ENCODE peak calls at places on chromosomes 3 and 15, in eight cellular contexts. O is IMR-90, S is neural progenitor cell, Y is A549, F is HCT116, K is hepatocyte, T is mesendoderm, L is neuronal stem cell. E is an unnamed sample.

GRCh38 chr15:43132830-43133428 is 457 bp upstream of the TMEM62 start:
- DNase-seq in O (no peak), S (peak), Y (no peak), F (no peak), K (no peak), T (no peak), L (no peak), E (no peak)

GRCh38 chr3:119229190-119229589 is 11.5 kb downstream of the B4GALT4 start:
- DNase-seq in O (no peak), S (no peak), Y (no peak), F (no peak), K (no peak), T (no peak), L (no peak), E (no peak)

GRCh38 chr3:30308131-30308530 is 298.3 kb upstream of the TGFBR2 start:
- DNase-seq in O (peak), S (no peak), Y (no peak), F (no peak), K (no peak), T (no peak), L (no peak), E (no peak)

GRCh38 chr3:73408597-73408996 is 216.1 kb downstream of the PDZRN3 start:
- DNase-seq in O (no peak), S (no peak), Y (no peak), F (no peak), K (no peak), T (no peak), L (no peak), E (no peak)

GRCh38 chr15:39188930-39189329 is 391.9 kb upstream of the THBS1 start:
- DNase-seq in O (peak), S (no peak), Y (peak), F (peak), K (peak), T (peak), L (no peak), E (peak)

GRCh38 chr3:83934208-83935150 is 1024.3 kb upstream of the CADM2 start:
- DNase-seq in O (no peak), S (no peak), Y (peak), F (no peak), K (no peak), T (peak), L (no peak), E (peak)

GRCh38 chr3:125141596-125142417 is 70.7 kb downstream of the SLC12A8 start:
- DNase-seq in O (no peak), S (peak), Y (no peak), F (no peak), K (peak), T (peak), L (no peak), E (no peak)

GRCh38 chr3:52535411-52536111 is 844 bp upstream of the UQCC5 start:
- DNase-seq in O (no peak), S (no peak), Y (no peak), F (no peak), K (no peak), T (no peak), L (no peak), E (no peak)

GRCh38 chr15:70266412-70267089 is 168.8 kb upstream of the TLE3 start:
- DNase-seq in O (no peak), S (no peak), Y (no peak), F (no peak), K (no peak), T (no peak), L (no peak), E (peak)

GRCh38 chr3:16064660-16065414 is 109.6 kb upstream of the GALNT15 start:
- DNase-seq in O (peak), S (no peak), Y (peak), F (no peak), K (peak), T (no peak), L (no peak), E (no peak)

GRCh38 chr3:195542261-195542660 is 864 bp downstream of the PPP1R2 start:
- DNase-seq in O (no peak), S (no peak), Y (no peak), F (no peak), K (no peak), T (no peak), L (no peak), E (no peak)

GRCh38 chr3:123143669-123144411 is 57.9 kb upstream of the SEC22A start:
- DNase-seq in O (peak), S (peak), Y (no peak), F (no peak), K (peak), T (peak), L (no peak), E (peak)

GRCh38 chr3:9754678-9755077 is 4.9 kb downstream of the OGG1 start:
- DNase-seq in O (no peak), S (no peak), Y (no peak), F (no peak), K (no peak), T (no peak), L (no peak), E (no peak)
- H3K4me2 ChIP-seq in O (no peak), S (no peak), Y (no peak), F (no peak), K (no peak), T (no peak), L (no peak), E (no peak)

DNA sequence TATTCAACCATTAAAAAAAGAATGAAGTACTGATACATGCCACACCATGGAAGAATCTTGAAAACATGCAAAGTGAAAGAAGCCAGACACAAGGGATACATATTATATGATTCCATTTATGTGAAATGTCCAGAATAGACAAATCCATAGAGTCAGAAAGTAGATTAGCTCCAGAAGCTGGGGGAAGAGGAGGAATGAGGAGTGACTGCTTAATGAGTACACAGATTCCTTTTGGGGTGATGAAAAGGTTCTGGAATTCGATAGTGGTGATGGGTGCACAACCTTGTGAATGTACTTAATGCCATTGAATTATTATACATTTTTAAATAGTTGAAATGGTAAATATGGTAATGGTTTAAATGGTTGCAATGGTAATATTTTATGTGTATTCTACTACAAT is 90.6 kb upstream of the SPATA12 start:
- DNase-seq in O (no peak), S (no peak), Y (no peak), F (no peak), K (no peak), T (no peak), L (no peak), E (no peak)
- H3K4me2 ChIP-seq in O (no peak), S (no peak), Y (no peak), F (no peak), K (peak), T (no peak), L (no peak), E (no peak)

GRCh38 chr3:13648744-13649096 is 99.8 kb downstream of the FBLN2 start:
- DNase-seq in O (no peak), S (no peak), Y (no peak), F (no peak), K (no peak), T (no peak), L (no peak), E (no peak)

GRCh38 chr3:13648060-13648743 is 99.3 kb downstream of the FBLN2 start:
- DNase-seq in O (peak), S (peak), Y (peak), F (peak), K (peak), T (peak), L (peak), E (peak)

GRCh38 chr3:13650210-13651056 is 101.5 kb downstream of the FBLN2 start:
- DNase-seq in O (peak), S (peak), Y (peak), F (peak), K (peak), T (peak), L (peak), E (peak)

GRCh38 chr3:13645791-13646637 is 97.1 kb downstream of the FBLN2 start:
- DNase-seq in O (no peak), S (no peak), Y (no peak), F (no peak), K (no peak), T (no peak), L (no peak), E (no peak)

GRCh38 chr3:13647314-13648059 is 98.6 kb downstream of the FBLN2 start:
- DNase-seq in O (peak), S (no peak), Y (no peak), F (no peak), K (no peak), T (no peak), L (no peak), E (peak)
- H3K4me2 ChIP-seq in O (no peak), S (no peak), Y (peak), F (peak), K (no peak), T (no peak), L (no peak), E (peak)

GRCh38 chr15:82263350-82263749 is 732 bp downstream of the SAXO2 start:
- DNase-seq in O (no peak), S (peak), Y (peak), F (no peak), K (peak), T (peak), L (no peak), E (peak)

GRCh38 chr15:82262422-82263026 is at the start of the genes EFL1 and SAXO2:
- DNase-seq in O (peak), S (peak), Y (peak), F (peak), K (peak), T (peak), L (peak), E (peak)
- H3K4me2 ChIP-seq in O (peak), S (peak), Y (peak), F (peak), K (peak), T (peak), L (peak), E (peak)

GRCh38 chr3:11024181-11024580 is 31.6 kb downstream of the SLC6A1 start:
- DNase-seq in O (no peak), S (no peak), Y (no peak), F (no peak), K (no peak), T (no peak), L (no peak), E (no peak)

GRCh38 chr3:11021611-11022011 is 29.1 kb downstream of the SLC6A1 start:
- DNase-seq in O (no peak), S (peak), Y (no peak), F (no peak), K (no peak), T (no peak), L (no peak), E (no peak)

GRCh38 chr3:11022115-11022514 is 29.6 kb downstream of the SLC6A1 start:
- DNase-seq in O (no peak), S (no peak), Y (no peak), F (no peak), K (no peak), T (no peak), L (no peak), E (no peak)

GRCh38 chr3:11019116-11019515 is 26.6 kb downstream of the SLC6A1 start:
- DNase-seq in O (no peak), S (no peak), Y (no peak), F (no peak), K (no peak), T (no peak), L (no peak), E (no peak)

DNA sequence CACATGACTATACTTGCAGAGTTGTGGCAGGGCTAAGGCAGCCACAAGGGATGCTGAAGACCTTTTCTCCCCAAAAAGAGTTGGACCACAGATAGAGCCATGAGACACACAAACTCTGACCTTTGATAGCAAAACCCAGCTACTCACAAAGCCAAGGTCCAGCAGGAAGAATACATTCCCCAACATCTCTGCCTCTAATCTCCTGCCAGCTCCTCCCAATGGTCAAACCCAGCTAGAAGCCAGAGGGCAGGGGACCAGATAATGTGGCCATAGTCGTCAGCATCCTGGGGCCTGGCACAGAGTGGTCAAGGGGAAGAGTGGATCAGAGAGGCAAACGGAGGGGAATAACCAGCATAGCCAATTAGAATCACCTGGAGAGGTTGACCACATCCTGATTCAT is 28.2 kb downstream of the SLC6A1 start:
- DNase-seq in O (no peak), S (no peak), Y (no peak), F (no peak), K (no peak), T (no peak), L (no peak), E (no peak)
- H3K4me2 ChIP-seq in O (no peak), S (no peak), Y (no peak), F (no peak), K (no peak), T (no peak), L (no peak), E (no peak)

DNA sequence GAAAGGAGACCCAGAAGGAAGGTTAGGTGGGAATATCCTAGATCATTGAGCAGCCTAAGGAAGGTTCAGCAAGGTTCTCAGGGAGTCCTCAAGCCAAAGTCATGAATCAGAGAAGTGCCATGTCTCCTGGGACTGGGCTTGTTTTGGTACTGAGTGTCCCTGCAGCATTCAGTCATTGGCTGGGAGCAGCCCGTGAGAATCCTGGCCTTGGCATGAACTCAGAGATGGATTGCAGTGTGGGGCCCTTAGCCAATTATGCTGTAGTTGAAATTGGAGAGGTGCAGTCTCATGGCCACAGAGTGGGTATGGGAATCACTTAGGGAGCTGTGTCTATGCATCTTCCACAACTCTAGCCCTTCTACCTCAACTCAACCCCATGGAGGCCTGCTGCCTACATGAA is 17.0 kb upstream of the PPM1L start:
- DNase-seq in O (no peak), S (no peak), Y (no peak), F (no peak), K (no peak), T (no peak), L (no peak), E (no peak)
- H3K4me2 ChIP-seq in O (no peak), S (no peak), Y (no peak), F (no peak), K (no peak), T (no peak), L (no peak), E (no peak)

GRCh38 chr3:48563382-48563918 is at the start of gene UCN2:
- DNase-seq in O (peak), S (no peak), Y (no peak), F (no peak), K (no peak), T (no peak), L (no peak), E (no peak)
- H3K4me2 ChIP-seq in O (no peak), S (peak), Y (peak), F (peak), K (no peak), T (no peak), L (no peak), E (peak)

GRCh38 chr15:51825701-51826100 is 3.8 kb upstream of the TMOD3 start:
- DNase-seq in O (no peak), S (no peak), Y (no peak), F (no peak), K (no peak), T (no peak), L (no peak), E (peak)
- H3K4me2 ChIP-seq in O (no peak), S (no peak), Y (no peak), F (no peak), K (no peak), T (no peak), L (no peak), E (no peak)